ENCODE peak calls at places on chromosomes 1 and 21, in seven cellular contexts. One of them, this sample, is unnamed.

GRCh38 chr1:160711528-160712311 is at the start of gene CD48:
- DNase-seq in left ventricle myocardium inferior: no peak
- DNase-seq in CD4-positive, alpha-beta T cell: peak
- DNase-seq in lower lobe of right lung: no peak
- DNase-seq in stomach: no peak
- DNase-seq in right atrium auricular region: no peak
- DNase-seq in aorta: no peak
- DNase-seq in this sample: no peak

GRCh38 chr1:203379831-203380230 is 28.9 kb upstream of the FMOD start:
- DNase-seq in aorta: no peak
- DNase-seq in stomach: no peak
- DNase-seq in CD4-positive, alpha-beta T cell: no peak
- DNase-seq in lower lobe of right lung: no peak
- DNase-seq in right atrium auricular region: no peak
- DNase-seq in left ventricle myocardium inferior: no peak
- DNase-seq in this sample: no peak

GRCh38 chr21:45994086-45994661 is 12.6 kb downstream of the COL6A1 start:
- DNase-seq in lower lobe of right lung: peak
- DNase-seq in aorta: peak
- DNase-seq in right atrium auricular region: peak
- DNase-seq in left ventricle myocardium inferior: peak
- DNase-seq in stomach: peak
- DNase-seq in CD4-positive, alpha-beta T cell: no peak
- DNase-seq in this sample: no peak

GRCh38 chr1:36384542-36385409 is 948 bp downstream of the STK40 start:
- DNase-seq in CD4-positive, alpha-beta T cell: no peak
- DNase-seq in aorta: peak
- DNase-seq in stomach: peak
- DNase-seq in left ventricle myocardium inferior: peak
- DNase-seq in right atrium auricular region: no peak
- DNase-seq in lower lobe of right lung: peak
- DNase-seq in this sample: peak

GRCh38 chr1:67060811-67061218 is 6.9 kb upstream of the SLC35D1 start:
- DNase-seq in right atrium auricular region: no peak
- DNase-seq in lower lobe of right lung: no peak
- DNase-seq in CD4-positive, alpha-beta T cell: no peak
- DNase-seq in stomach: no peak
- DNase-seq in left ventricle myocardium inferior: no peak
- DNase-seq in aorta: no peak
- DNase-seq in this sample: peak

GRCh38 chr1:167756760-167757405 is 35.1 kb downstream of the MPZL1 start:
- DNase-seq in stomach: no peak
- DNase-seq in aorta: no peak
- DNase-seq in right atrium auricular region: no peak
- DNase-seq in lower lobe of right lung: no peak
- DNase-seq in left ventricle myocardium inferior: peak
- DNase-seq in CD4-positive, alpha-beta T cell: no peak
- DNase-seq in this sample: peak

GRCh38 chr1:220976390-220976789 is 97.1 kb downstream of the HLX start:
- DNase-seq in right atrium auricular region: no peak
- DNase-seq in lower lobe of right lung: no peak
- DNase-seq in CD4-positive, alpha-beta T cell: no peak
- DNase-seq in left ventricle myocardium inferior: no peak
- DNase-seq in stomach: no peak
- DNase-seq in aorta: no peak
- DNase-seq in this sample: no peak

GRCh38 chr1:239810071-239810481 is 281.6 kb upstream of the FMN2 start:
- DNase-seq in right atrium auricular region: no peak
- DNase-seq in aorta: no peak
- DNase-seq in left ventricle myocardium inferior: no peak
- DNase-seq in CD4-positive, alpha-beta T cell: no peak
- DNase-seq in stomach: no peak
- DNase-seq in lower lobe of right lung: no peak
- DNase-seq in this sample: no peak

GRCh38 chr1:30378991-30379581 is 344.3 kb downstream of the MATN1 start:
- DNase-seq in CD4-positive, alpha-beta T cell: no peak
- DNase-seq in stomach: peak
- DNase-seq in aorta: no peak
- DNase-seq in left ventricle myocardium inferior: no peak
- DNase-seq in lower lobe of right lung: no peak
- DNase-seq in right atrium auricular region: no peak
- DNase-seq in this sample: no peak

GRCh38 chr1:47411441-47411840 is 4.6 kb upstream of the FOXE3 start:
- DNase-seq in CD4-positive, alpha-beta T cell: no peak
- DNase-seq in right atrium auricular region: no peak
- DNase-seq in aorta: no peak
- DNase-seq in lower lobe of right lung: no peak
- DNase-seq in stomach: no peak
- DNase-seq in left ventricle myocardium inferior: no peak
- DNase-seq in this sample: no peak

GRCh38 chr1:47416319-47417128 is 439 bp downstream of the FOXE3 start:
- DNase-seq in left ventricle myocardium inferior: no peak
- DNase-seq in CD4-positive, alpha-beta T cell: no peak
- DNase-seq in lower lobe of right lung: no peak
- DNase-seq in aorta: no peak
- DNase-seq in right atrium auricular region: no peak
- DNase-seq in stomach: no peak
- DNase-seq in this sample: no peak

GRCh38 chr1:47415728-47416318 is at the start of gene FOXE3:
- DNase-seq in stomach: no peak
- DNase-seq in CD4-positive, alpha-beta T cell: no peak
- DNase-seq in lower lobe of right lung: no peak
- DNase-seq in aorta: no peak
- DNase-seq in right atrium auricular region: no peak
- DNase-seq in left ventricle myocardium inferior: no peak
- DNase-seq in this sample: no peak

GRCh38 chr1:47409311-47410085 is 6.6 kb upstream of the FOXE3 start:
- DNase-seq in aorta: no peak
- DNase-seq in CD4-positive, alpha-beta T cell: no peak
- DNase-seq in right atrium auricular region: no peak
- DNase-seq in lower lobe of right lung: no peak
- DNase-seq in stomach: no peak
- DNase-seq in left ventricle myocardium inferior: no peak
- DNase-seq in this sample: no peak

GRCh38 chr1:47412437-47412836 is 3.6 kb upstream of the FOXE3 start:
- DNase-seq in aorta: no peak
- DNase-seq in CD4-positive, alpha-beta T cell: no peak
- DNase-seq in stomach: no peak
- DNase-seq in lower lobe of right lung: no peak
- DNase-seq in left ventricle myocardium inferior: no peak
- DNase-seq in right atrium auricular region: no peak
- DNase-seq in this sample: no peak
- H3K27ac ChIP-seq in aorta: no peak
- H3K27ac ChIP-seq in CD4-positive, alpha-beta T cell: no peak
- H3K27ac ChIP-seq in stomach: no peak
- H3K27ac ChIP-seq in lower lobe of right lung: no peak
- H3K27ac ChIP-seq in left ventricle myocardium inferior: no peak
- H3K27ac ChIP-seq in right atrium auricular region: no peak
- H3K27ac ChIP-seq in this sample: no peak

GRCh38 chr1:76541618-76542017 is 325.7 kb upstream of the ST6GALNAC5 start:
- DNase-seq in CD4-positive, alpha-beta T cell: no peak
- DNase-seq in left ventricle myocardium inferior: no peak
- DNase-seq in right atrium auricular region: no peak
- DNase-seq in aorta: no peak
- DNase-seq in lower lobe of right lung: no peak
- DNase-seq in stomach: no peak
- DNase-seq in this sample: no peak

GRCh38 chr1:76547916-76548315 is 319.4 kb upstream of the ST6GALNAC5 start:
- DNase-seq in lower lobe of right lung: no peak
- DNase-seq in CD4-positive, alpha-beta T cell: no peak
- DNase-seq in right atrium auricular region: no peak
- DNase-seq in left ventricle myocardium inferior: no peak
- DNase-seq in aorta: no peak
- DNase-seq in stomach: no peak
- DNase-seq in this sample: no peak

GRCh38 chr1:76543495-76543894 is 323.8 kb upstream of the ST6GALNAC5 start:
- DNase-seq in aorta: no peak
- DNase-seq in right atrium auricular region: no peak
- DNase-seq in stomach: no peak
- DNase-seq in lower lobe of right lung: no peak
- DNase-seq in left ventricle myocardium inferior: no peak
- DNase-seq in CD4-positive, alpha-beta T cell: no peak
- DNase-seq in this sample: no peak

GRCh38 chr1:76546354-76546933 is 320.8 kb upstream of the ST6GALNAC5 start:
- DNase-seq in lower lobe of right lung: no peak
- DNase-seq in stomach: no peak
- DNase-seq in CD4-positive, alpha-beta T cell: no peak
- DNase-seq in right atrium auricular region: no peak
- DNase-seq in aorta: no peak
- DNase-seq in left ventricle myocardium inferior: no peak
- DNase-seq in this sample: no peak
- H3K27ac ChIP-seq in lower lobe of right lung: no peak
- H3K27ac ChIP-seq in stomach: no peak
- H3K27ac ChIP-seq in CD4-positive, alpha-beta T cell: no peak
- H3K27ac ChIP-seq in right atrium auricular region: no peak
- H3K27ac ChIP-seq in aorta: no peak
- H3K27ac ChIP-seq in left ventricle myocardium inferior: no peak
- H3K27ac ChIP-seq in this sample: no peak

GRCh38 chr1:29354511-29355098 is 118.3 kb downstream of the PTPRU start:
- DNase-seq in CD4-positive, alpha-beta T cell: no peak
- DNase-seq in left ventricle myocardium inferior: no peak
- DNase-seq in lower lobe of right lung: no peak
- DNase-seq in aorta: no peak
- DNase-seq in right atrium auricular region: no peak
- DNase-seq in stomach: no peak
- DNase-seq in this sample: no peak
- H3K27ac ChIP-seq in CD4-positive, alpha-beta T cell: no peak
- H3K27ac ChIP-seq in left ventricle myocardium inferior: no peak
- H3K27ac ChIP-seq in lower lobe of right lung: no peak
- H3K27ac ChIP-seq in aorta: no peak
- H3K27ac ChIP-seq in right atrium auricular region: no peak
- H3K27ac ChIP-seq in stomach: no peak
- H3K27ac ChIP-seq in this sample: no peak

GRCh38 chr1:179757958-179758357 is 14.9 kb downstream of the FAM163A start:
- DNase-seq in left ventricle myocardium inferior: no peak
- DNase-seq in lower lobe of right lung: no peak
- DNase-seq in CD4-positive, alpha-beta T cell: no peak
- DNase-seq in aorta: no peak
- DNase-seq in right atrium auricular region: no peak
- DNase-seq in stomach: no peak
- DNase-seq in this sample: no peak

GRCh38 chr1:179761296-179761695 is 18.2 kb downstream of the FAM163A start:
- DNase-seq in stomach: no peak
- DNase-seq in left ventricle myocardium inferior: no peak
- DNase-seq in right atrium auricular region: no peak
- DNase-seq in aorta: no peak
- DNase-seq in CD4-positive, alpha-beta T cell: no peak
- DNase-seq in lower lobe of right lung: no peak
- DNase-seq in this sample: no peak

GRCh38 chr1:179762241-179762640 is 19.1 kb downstream of the FAM163A start:
- DNase-seq in stomach: no peak
- DNase-seq in right atrium auricular region: no peak
- DNase-seq in aorta: no peak
- DNase-seq in lower lobe of right lung: no peak
- DNase-seq in CD4-positive, alpha-beta T cell: no peak
- DNase-seq in left ventricle myocardium inferior: no peak
- DNase-seq in this sample: no peak

DNA sequence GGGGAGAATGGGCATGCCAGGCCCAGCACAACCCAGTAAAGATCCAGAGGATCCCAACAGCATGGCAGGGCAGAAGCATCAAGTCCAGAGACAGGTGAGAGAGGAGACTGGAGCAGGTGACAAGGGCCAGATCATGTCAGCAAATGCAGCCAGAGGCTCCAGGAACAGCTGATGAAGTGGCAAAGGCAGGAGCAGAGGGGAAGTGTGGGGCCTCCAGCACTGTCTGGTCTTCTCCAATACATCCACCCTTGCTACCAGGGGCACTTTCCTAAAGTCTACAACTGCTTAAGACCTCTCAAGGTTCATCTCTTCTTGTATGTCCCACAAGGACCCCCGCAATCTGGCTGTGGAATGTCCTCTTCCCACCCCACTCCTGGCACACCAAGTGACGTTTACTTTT is 17.4 kb downstream of the FAM163A start:
- DNase-seq in CD4-positive, alpha-beta T cell: no peak
- DNase-seq in left ventricle myocardium inferior: no peak
- DNase-seq in stomach: no peak
- DNase-seq in right atrium auricular region: no peak
- DNase-seq in lower lobe of right lung: no peak
- DNase-seq in aorta: no peak
- DNase-seq in this sample: no peak
- H3K27ac ChIP-seq in CD4-positive, alpha-beta T cell: no peak
- H3K27ac ChIP-seq in left ventricle myocardium inferior: no peak
- H3K27ac ChIP-seq in stomach: no peak
- H3K27ac ChIP-seq in right atrium auricular region: no peak
- H3K27ac ChIP-seq in lower lobe of right lung: no peak
- H3K27ac ChIP-seq in aorta: no peak
- H3K27ac ChIP-seq in this sample: no peak

This sample was measured in body of pancreas.